ENCODE peak calls at places on chromosome 19, in seven cellular contexts. One of them, this sample, is unnamed. For H3K9me3, the result is how much of the 10 kb centered on the place peaks cover.

GRCh38 chr19:28867978-28868377 is 345.0 kb downstream of the UQCRFS1 start:
- DNase-seq in ascending aorta: no peak
- DNase-seq in ovary: no peak
- DNase-seq in PC-9: no peak
- DNase-seq in heart right ventricle: no peak
- DNase-seq in aorta: no peak
- DNase-seq in HAP-1: no peak
- DNase-seq in this sample: no peak

GRCh38 chr19:31290926-31291590 is 58.2 kb downstream of the TSHZ3 start:
- DNase-seq in ascending aorta: no peak
- DNase-seq in ovary: no peak
- DNase-seq in PC-9: no peak
- DNase-seq in heart right ventricle: no peak
- DNase-seq in aorta: no peak
- DNase-seq in HAP-1: no peak
- DNase-seq in this sample: no peak

GRCh38 chr19:47494729-47495128 is 10.7 kb upstream of the KPTN start:
- DNase-seq in ascending aorta: no peak
- DNase-seq in ovary: no peak
- DNase-seq in PC-9: no peak
- DNase-seq in heart right ventricle: no peak
- DNase-seq in aorta: no peak
- DNase-seq in HAP-1: no peak
- DNase-seq in this sample: no peak

GRCh38 chr19:29836409-29836825 is 24.6 kb downstream of the CCNE1 start:
- DNase-seq in ascending aorta: no peak
- DNase-seq in ovary: no peak
- DNase-seq in PC-9: no peak
- DNase-seq in heart right ventricle: no peak
- DNase-seq in aorta: peak
- DNase-seq in HAP-1: no peak
- DNase-seq in this sample: no peak

GRCh38 chr19:4539697-4540581 is at the start of gene LRG1:
- DNase-seq in ascending aorta: no peak
- DNase-seq in ovary: peak
- DNase-seq in PC-9: peak
- DNase-seq in heart right ventricle: no peak
- DNase-seq in aorta: no peak
- DNase-seq in HAP-1: no peak
- DNase-seq in this sample: no peak

GRCh38 chr19:7623725-7624603 is 5.4 kb downstream of the XAB2 start:
- DNase-seq in ascending aorta: no peak
- DNase-seq in ovary: no peak
- DNase-seq in PC-9: no peak
- DNase-seq in heart right ventricle: no peak
- DNase-seq in aorta: no peak
- DNase-seq in HAP-1: no peak
- DNase-seq in this sample: no peak

GRCh38 chr19:16737909-16738308 is 18.3 kb downstream of the NWD1 start:
- DNase-seq in ascending aorta: no peak
- DNase-seq in ovary: peak
- DNase-seq in PC-9: no peak
- DNase-seq in heart right ventricle: no peak
- DNase-seq in aorta: no peak
- DNase-seq in HAP-1: no peak
- DNase-seq in this sample: no peak

GRCh38 chr19:32971012-32971595 is 654 bp downstream of the CEP89 start:
- DNase-seq in ascending aorta: no peak
- DNase-seq in ovary: no peak
- DNase-seq in PC-9: no peak
- DNase-seq in heart right ventricle: no peak
- DNase-seq in aorta: no peak
- DNase-seq in HAP-1: no peak
- DNase-seq in this sample: no peak

GRCh38 chr19:19033426-19034203 is at the start of the genes ARMC6 and SUGP2:
- DNase-seq in ascending aorta: peak
- DNase-seq in ovary: peak
- DNase-seq in PC-9: peak
- DNase-seq in heart right ventricle: peak
- DNase-seq in aorta: peak
- DNase-seq in HAP-1: peak
- DNase-seq in this sample: peak

GRCh38 chr19:8456064-8456463 is 11.3 kb downstream of the HNRNPM start:
- DNase-seq in ascending aorta: no peak
- DNase-seq in ovary: no peak
- DNase-seq in PC-9: no peak
- DNase-seq in heart right ventricle: no peak
- DNase-seq in aorta: no peak
- DNase-seq in HAP-1: no peak
- DNase-seq in this sample: no peak

GRCh38 chr19:30799854-30800755 is 427.9 kb downstream of the ZNF536 start:
- DNase-seq in ascending aorta: no peak
- DNase-seq in ovary: peak
- DNase-seq in PC-9: no peak
- DNase-seq in heart right ventricle: peak
- DNase-seq in aorta: no peak
- DNase-seq in HAP-1: peak
- DNase-seq in this sample: no peak

DNA sequence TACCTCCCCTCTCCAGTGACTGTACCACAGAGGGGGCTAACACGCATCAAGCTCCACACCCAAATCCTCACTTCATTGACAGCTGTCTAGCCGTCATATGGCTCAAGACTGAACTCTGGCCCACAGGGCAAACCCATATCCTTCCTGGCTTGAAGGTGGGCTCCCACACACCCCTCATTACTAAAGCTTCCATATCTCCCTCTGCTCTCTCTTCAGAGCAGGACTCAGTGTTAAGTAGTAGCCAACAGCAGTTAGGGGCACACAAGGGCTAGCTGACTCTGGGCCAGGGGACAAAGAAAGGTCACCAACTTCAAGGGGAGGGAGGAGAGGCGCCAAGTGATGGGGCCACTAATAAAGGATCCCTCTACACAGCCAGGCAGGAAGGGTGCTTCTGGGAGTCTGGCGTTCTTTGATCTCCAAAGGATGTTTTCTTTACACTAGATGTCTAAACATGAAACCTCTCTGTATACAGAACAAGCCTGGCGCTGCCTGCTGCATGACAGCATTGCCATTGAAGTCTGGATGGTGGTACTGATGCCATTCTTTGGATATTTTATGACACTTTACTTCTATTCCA is 8.1 kb downstream of the PEG3 start:
- DNase-seq in ascending aorta: no peak
- DNase-seq in ovary: no peak
- DNase-seq in PC-9: no peak
- DNase-seq in heart right ventricle: no peak
- DNase-seq in aorta: no peak
- DNase-seq in HAP-1: no peak
- DNase-seq in this sample: no peak
- H3K9me3 ChIP-seq in ascending aorta: under half
- H3K9me3 ChIP-seq in ovary: under half
- H3K9me3 ChIP-seq in PC-9: under half
- H3K9me3 ChIP-seq in heart right ventricle: under half
- H3K9me3 ChIP-seq in aorta: under half
- H3K9me3 ChIP-seq in HAP-1: under half
- H3K9me3 ChIP-seq in this sample: under half

GRCh38 chr19:56687036-56687435 is 15.5 kb upstream of the ZNF835 start:
- DNase-seq in ascending aorta: no peak
- DNase-seq in ovary: no peak
- DNase-seq in PC-9: no peak
- DNase-seq in heart right ventricle: no peak
- DNase-seq in aorta: no peak
- DNase-seq in HAP-1: no peak
- DNase-seq in this sample: no peak
- H3K9me3 ChIP-seq in ascending aorta: under half
- H3K9me3 ChIP-seq in ovary: under half
- H3K9me3 ChIP-seq in PC-9: under half
- H3K9me3 ChIP-seq in heart right ventricle: under half
- H3K9me3 ChIP-seq in aorta: under half
- H3K9me3 ChIP-seq in HAP-1: under half
- H3K9me3 ChIP-seq in this sample: under half

GRCh38 chr19:37551123-37551993 is 43.2 kb downstream of the ZNF571 start:
- DNase-seq in ascending aorta: no peak
- DNase-seq in ovary: no peak
- DNase-seq in PC-9: no peak
- DNase-seq in heart right ventricle: peak
- DNase-seq in aorta: no peak
- DNase-seq in HAP-1: no peak
- DNase-seq in this sample: peak
- H3K9me3 ChIP-seq in ascending aorta: under half
- H3K9me3 ChIP-seq in ovary: half or more
- H3K9me3 ChIP-seq in PC-9: under half
- H3K9me3 ChIP-seq in heart right ventricle: under half
- H3K9me3 ChIP-seq in aorta: under half
- H3K9me3 ChIP-seq in HAP-1: under half
- H3K9me3 ChIP-seq in this sample: under half

GRCh38 chr19:54704928-54705327 is 19.3 kb upstream of the KIR3DL3 start:
- DNase-seq in ascending aorta: no peak
- DNase-seq in ovary: no peak
- DNase-seq in PC-9: peak
- DNase-seq in heart right ventricle: no peak
- DNase-seq in aorta: peak
- DNase-seq in HAP-1: no peak
- DNase-seq in this sample: no peak

GRCh38 chr19:54707932-54708331 is 16.3 kb upstream of the KIR3DL3 start:
- DNase-seq in ascending aorta: no peak
- DNase-seq in ovary: no peak
- DNase-seq in PC-9: no peak
- DNase-seq in heart right ventricle: no peak
- DNase-seq in aorta: no peak
- DNase-seq in HAP-1: no peak
- DNase-seq in this sample: no peak

DNA sequence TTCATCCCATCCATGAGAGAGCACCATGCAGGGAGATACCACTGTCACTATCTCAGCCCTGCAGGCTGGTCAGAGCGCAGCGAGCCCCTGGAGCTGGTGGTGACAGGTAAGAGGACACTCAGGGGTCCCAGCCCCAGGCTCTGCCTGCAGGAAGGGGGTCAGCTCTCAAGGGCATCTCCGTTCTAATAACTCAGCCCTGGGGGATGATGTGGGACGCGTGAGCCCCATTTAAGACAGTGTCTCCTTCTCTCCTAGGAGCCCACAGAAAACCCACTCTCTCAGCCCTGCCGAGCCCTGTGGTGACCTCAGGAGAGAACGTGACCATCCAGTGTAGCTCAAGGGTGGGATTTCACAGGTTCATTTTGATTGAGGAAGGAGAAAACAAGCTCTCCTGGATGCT is 15.5 kb upstream of the KIR3DL3 start:
- DNase-seq in ascending aorta: no peak
- DNase-seq in ovary: no peak
- DNase-seq in PC-9: no peak
- DNase-seq in heart right ventricle: no peak
- DNase-seq in aorta: no peak
- DNase-seq in HAP-1: no peak
- DNase-seq in this sample: no peak
- H3K9me3 ChIP-seq in ascending aorta: under half
- H3K9me3 ChIP-seq in ovary: under half
- H3K9me3 ChIP-seq in PC-9: under half
- H3K9me3 ChIP-seq in heart right ventricle: under half
- H3K9me3 ChIP-seq in aorta: under half
- H3K9me3 ChIP-seq in HAP-1: under half
- H3K9me3 ChIP-seq in this sample: under half

GRCh38 chr19:11978492-11979100 is 13.8 kb downstream of the ZNF763 start:
- DNase-seq in ascending aorta: no peak
- DNase-seq in ovary: no peak
- DNase-seq in PC-9: no peak
- DNase-seq in heart right ventricle: no peak
- DNase-seq in aorta: no peak
- DNase-seq in HAP-1: no peak
- DNase-seq in this sample: no peak

GRCh38 chr19:11984986-11985385 is 20.1 kb downstream of the ZNF763 start:
- DNase-seq in ascending aorta: no peak
- DNase-seq in ovary: no peak
- DNase-seq in PC-9: no peak
- DNase-seq in heart right ventricle: no peak
- DNase-seq in aorta: no peak
- DNase-seq in HAP-1: no peak
- DNase-seq in this sample: no peak

GRCh38 chr19:11979527-11979926 is 14.7 kb downstream of the ZNF763 start:
- DNase-seq in ascending aorta: no peak
- DNase-seq in ovary: no peak
- DNase-seq in PC-9: no peak
- DNase-seq in heart right ventricle: no peak
- DNase-seq in aorta: no peak
- DNase-seq in HAP-1: no peak
- DNase-seq in this sample: no peak

GRCh38 chr19:11986754-11987153 is 21.9 kb downstream of the ZNF763 start:
- DNase-seq in ascending aorta: no peak
- DNase-seq in ovary: no peak
- DNase-seq in PC-9: no peak
- DNase-seq in heart right ventricle: no peak
- DNase-seq in aorta: no peak
- DNase-seq in HAP-1: no peak
- DNase-seq in this sample: no peak

DNA sequence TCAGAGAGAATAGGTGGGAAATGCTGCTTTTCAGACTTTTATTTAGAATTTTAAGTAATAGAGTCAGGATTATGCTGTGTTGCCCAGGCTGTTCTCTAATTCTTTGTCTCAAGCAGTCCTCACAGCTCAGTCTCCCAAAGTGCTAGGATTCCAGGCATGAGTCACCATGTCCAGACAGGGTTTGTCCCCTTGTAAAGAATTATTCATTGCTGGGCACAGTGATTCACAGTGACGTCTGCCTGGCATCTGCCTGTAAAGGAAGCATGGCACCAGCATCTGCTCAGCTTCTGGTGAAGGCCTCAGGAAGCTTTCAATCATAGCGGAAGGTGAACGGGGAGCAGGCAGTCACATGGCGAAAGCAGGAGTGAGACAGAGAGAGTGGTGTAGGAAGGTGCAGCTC is 17.7 kb downstream of the ZNF763 start:
- DNase-seq in ascending aorta: no peak
- DNase-seq in ovary: no peak
- DNase-seq in PC-9: no peak
- DNase-seq in heart right ventricle: no peak
- DNase-seq in aorta: no peak
- DNase-seq in HAP-1: no peak
- DNase-seq in this sample: no peak
- H3K9me3 ChIP-seq in ascending aorta: half or more
- H3K9me3 ChIP-seq in ovary: under half
- H3K9me3 ChIP-seq in PC-9: under half
- H3K9me3 ChIP-seq in heart right ventricle: half or more
- H3K9me3 ChIP-seq in aorta: under half
- H3K9me3 ChIP-seq in HAP-1: under half
- H3K9me3 ChIP-seq in this sample: under half

GRCh38 chr19:36635342-36635741 is 30.2 kb downstream of the ZNF382 start:
- DNase-seq in ascending aorta: no peak
- DNase-seq in ovary: no peak
- DNase-seq in PC-9: no peak
- DNase-seq in heart right ventricle: no peak
- DNase-seq in aorta: no peak
- DNase-seq in HAP-1: no peak
- DNase-seq in this sample: no peak
- H3K9me3 ChIP-seq in ascending aorta: half or more
- H3K9me3 ChIP-seq in ovary: half or more
- H3K9me3 ChIP-seq in PC-9: half or more
- H3K9me3 ChIP-seq in heart right ventricle: half or more
- H3K9me3 ChIP-seq in aorta: under half
- H3K9me3 ChIP-seq in HAP-1: under half
- H3K9me3 ChIP-seq in this sample: under half

GRCh38 chr19:52936151-52936957 is 13.1 kb upstream of the ZNF888 start:
- DNase-seq in ascending aorta: no peak
- DNase-seq in ovary: no peak
- DNase-seq in PC-9: no peak
- DNase-seq in heart right ventricle: no peak
- DNase-seq in aorta: no peak
- DNase-seq in HAP-1: no peak
- DNase-seq in this sample: no peak
- H3K9me3 ChIP-seq in ascending aorta: under half
- H3K9me3 ChIP-seq in ovary: under half
- H3K9me3 ChIP-seq in PC-9: under half
- H3K9me3 ChIP-seq in heart right ventricle: under half
- H3K9me3 ChIP-seq in aorta: under half
- H3K9me3 ChIP-seq in HAP-1: under half
- H3K9me3 ChIP-seq in this sample: under half